ENCODE peak calls at places on chromosomes 16 and 17, in seven cellular contexts. D is progenitor cell of endocrine pancreas; Y is B cell; T is tibial nerve; K is stomach; N is activated CD8-positive, alpha-beta T cell treated with anti-CD3 and anti-CD28 coated beads for 36 hours; M is transverse colon. E is an unnamed sample.

GRCh38 chr16:29975811-29976511 is 2.3 kb downstream of the TAOK2 start:
- DNase-seq in D (no peak), Y (no peak), T (no peak), K (no peak), N (peak; percentile 14), M (no peak), E (no peak)

GRCh38 chr17:39709319-39709997 is 9.6 kb downstream of the ERBB2 start:
- DNase-seq in D (no peak), Y (no peak), T (no peak), K (no peak), N (no peak), M (no peak), E (no peak)

GRCh38 chr16:52578829-52579193 is 31.9 kb upstream of the TOX3 start:
- DNase-seq in D (no peak), Y (no peak), T (no peak), K (no peak), N (no peak), M (no peak), E (no peak)

GRCh38 chr16:87131996-87132345 is 185.2 kb downstream of the C16orf95 start:
- DNase-seq in D (no peak), Y (no peak), T (no peak), K (no peak), N (no peak), M (no peak), E (no peak)

GRCh38 chr17:76081295-76082210 is 2.6 kb downstream of the ZACN start:
- DNase-seq in D (no peak), Y (no peak), T (no peak), K (no peak), N (no peak), M (no peak), E (no peak)

GRCh38 chr17:9162275-9162985 is 141.1 kb downstream of the NTN1 start:
- DNase-seq in D (no peak), Y (no peak), T (peak; percentile 20), K (no peak), N (no peak), M (no peak), E (no peak)

GRCh38 chr16:72124761-72125634 is 31.4 kb downstream of the DHX38 start:
- DNase-seq in D (peak; percentile 58), Y (peak; percentile 78), T (no peak), K (peak; percentile 68), N (peak; percentile 73), M (peak; percentile 80), E (peak; percentile 84)

GRCh38 chr17:27466376-27466747 is 10.1 kb downstream of the KSR1 start:
- DNase-seq in D (no peak), Y (no peak), T (no peak), K (no peak), N (no peak), M (no peak), E (no peak)

GRCh38 chr17:57925361-57925990 is 29.7 kb downstream of the CUEDC1 start:
- DNase-seq in D (no peak), Y (no peak), T (no peak), K (no peak), N (no peak), M (no peak), E (no peak)

GRCh38 chr17:7004398-7005253 is 7.8 kb upstream of the RNASEK start:
- DNase-seq in D (no peak), Y (peak; percentile 78), T (no peak), K (no peak), N (peak; percentile 52), M (no peak), E (peak; percentile 45)

GRCh38 chr17:80461527-80462166 is 14.8 kb downstream of the NPTX1 start:
- DNase-seq in D (no peak), Y (no peak), T (no peak), K (no peak), N (no peak), M (no peak), E (no peak)

GRCh38 chr17:12403881-12404398 is 261.8 kb upstream of the MYOCD start:
- DNase-seq in D (no peak), Y (no peak), T (no peak), K (no peak), N (no peak), M (no peak), E (no peak)

GRCh38 chr17:47896672-47897490 is 845 bp downstream of the SP2 start:
- DNase-seq in D (no peak), Y (no peak), T (no peak), K (no peak), N (no peak), M (no peak), E (no peak)

GRCh38 chr17:28675485-28675884 is 13.5 kb downstream of the SUPT6H start:
- DNase-seq in D (no peak), Y (no peak), T (no peak), K (no peak), N (no peak), M (no peak), E (no peak)

DNA sequence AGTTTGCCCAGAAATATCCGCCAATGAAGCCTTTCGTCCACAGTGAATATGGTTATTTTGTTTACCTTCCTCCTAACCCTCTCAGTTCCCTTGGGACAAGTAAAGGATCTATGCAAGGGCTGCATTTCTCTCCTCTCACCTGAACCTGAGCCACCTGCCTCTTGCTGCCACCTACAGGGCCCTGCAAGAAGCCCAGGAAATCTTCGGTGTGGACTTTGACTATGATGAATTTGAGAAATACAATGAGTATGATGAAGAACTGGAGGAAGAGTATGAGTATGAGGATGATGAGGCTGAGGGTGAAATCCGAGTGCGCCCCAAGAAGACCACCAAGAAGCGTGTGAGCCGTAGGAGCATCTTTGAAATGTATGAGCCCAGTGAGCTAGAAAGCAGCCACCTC is 14.0 kb downstream of the SUPT6H start:
- DNase-seq in D (no peak), Y (peak; percentile 23), T (no peak), K (no peak), N (peak; percentile 24), M (peak; percentile 27), E (peak; percentile 35)
- TF ChIP-seq CTCF in D (peak; percentile 47), Y (peak; percentile 45), T (peak; percentile 19), K (peak; percentile 24), N (no peak), M (peak; percentile 35), E (no peak)

GRCh38 chr17:56820207-56820606 is 13.5 kb downstream of the C17orf67 start:
- DNase-seq in D (no peak), Y (no peak), T (no peak), K (no peak), N (no peak), M (no peak), E (no peak)

GRCh38 chr17:56821847-56822534 is 11.7 kb downstream of the C17orf67 start:
- DNase-seq in D (no peak), Y (no peak), T (no peak), K (no peak), N (no peak), M (no peak), E (no peak)

GRCh38 chr17:56819030-56819429 is 14.7 kb downstream of the C17orf67 start:
- DNase-seq in D (no peak), Y (no peak), T (no peak), K (no peak), N (no peak), M (no peak), E (no peak)

GRCh38 chr17:56817066-56817465 is 16.7 kb downstream of the C17orf67 start:
- DNase-seq in D (no peak), Y (no peak), T (no peak), K (no peak), N (no peak), M (no peak), E (no peak)

DNA sequence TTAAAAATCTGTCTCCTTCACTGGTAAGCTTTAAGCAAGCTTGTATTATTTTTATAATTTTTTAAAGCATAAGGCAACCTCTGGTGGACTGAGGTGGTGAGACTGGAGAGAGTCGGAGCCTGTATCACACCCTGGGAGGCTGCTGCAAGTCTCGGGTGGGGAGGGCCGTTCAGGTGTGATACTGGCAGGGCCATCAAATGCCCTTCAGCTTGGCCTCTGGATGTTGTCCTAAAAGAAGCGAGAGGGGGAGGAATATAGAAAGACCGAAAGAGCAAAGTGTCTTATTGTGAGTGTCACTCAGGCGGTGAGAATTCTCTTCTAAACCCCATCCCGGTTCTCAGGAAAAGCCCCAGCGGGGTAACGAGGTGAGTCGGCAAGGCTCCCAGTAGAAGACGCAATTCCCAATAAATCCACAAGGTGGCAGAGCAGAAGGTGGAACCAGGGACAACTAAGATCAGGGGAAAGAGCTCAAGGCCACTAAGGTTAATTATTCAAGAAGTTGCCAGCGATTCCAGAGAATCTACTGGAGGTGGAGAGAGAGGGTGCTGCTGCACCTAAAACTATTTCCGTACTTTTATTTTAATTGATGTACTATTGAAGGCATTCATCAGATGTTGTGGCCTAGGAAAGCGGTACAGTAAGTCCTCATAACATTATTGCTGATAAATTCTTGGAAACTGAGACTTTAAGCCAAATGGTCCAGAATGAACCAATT is 14.1 kb downstream of the C17orf67 start:
- DNase-seq in D (peak; percentile 72), Y (peak; percentile 80), T (peak; percentile 42), K (peak; percentile 76), N (peak; percentile 83), M (peak; percentile 82), E (peak; percentile 74)
- TF ChIP-seq CTCF in D (peak; percentile 89), Y (peak; percentile 87), T (peak; percentile 76), K (peak; percentile 83), N (peak; percentile 93), M (peak; percentile 89), E (peak; percentile 63)

GRCh38 chr16:67030221-67030962 is 1.4 kb downstream of the CBFB start:
- DNase-seq in D (no peak), Y (no peak), T (no peak), K (no peak), N (no peak), M (no peak), E (no peak)

GRCh38 chr16:67027046-67027445 is 1.9 kb upstream of the CBFB start:
- DNase-seq in D (no peak), Y (no peak), T (no peak), K (no peak), N (no peak), M (no peak), E (no peak)

GRCh38 chr16:67029249-67030096 is 524 bp downstream of the CBFB start:
- DNase-seq in D (peak; percentile 42), Y (peak; percentile 72), T (peak; percentile 40), K (peak; percentile 66), N (peak; percentile 66), M (peak; percentile 69), E (peak; percentile 48)

GRCh38 chr16:67028167-67028554 is 788 bp upstream of the CBFB start:
- DNase-seq in D (no peak), Y (no peak), T (no peak), K (no peak), N (no peak), M (no peak), E (no peak)

DNA sequence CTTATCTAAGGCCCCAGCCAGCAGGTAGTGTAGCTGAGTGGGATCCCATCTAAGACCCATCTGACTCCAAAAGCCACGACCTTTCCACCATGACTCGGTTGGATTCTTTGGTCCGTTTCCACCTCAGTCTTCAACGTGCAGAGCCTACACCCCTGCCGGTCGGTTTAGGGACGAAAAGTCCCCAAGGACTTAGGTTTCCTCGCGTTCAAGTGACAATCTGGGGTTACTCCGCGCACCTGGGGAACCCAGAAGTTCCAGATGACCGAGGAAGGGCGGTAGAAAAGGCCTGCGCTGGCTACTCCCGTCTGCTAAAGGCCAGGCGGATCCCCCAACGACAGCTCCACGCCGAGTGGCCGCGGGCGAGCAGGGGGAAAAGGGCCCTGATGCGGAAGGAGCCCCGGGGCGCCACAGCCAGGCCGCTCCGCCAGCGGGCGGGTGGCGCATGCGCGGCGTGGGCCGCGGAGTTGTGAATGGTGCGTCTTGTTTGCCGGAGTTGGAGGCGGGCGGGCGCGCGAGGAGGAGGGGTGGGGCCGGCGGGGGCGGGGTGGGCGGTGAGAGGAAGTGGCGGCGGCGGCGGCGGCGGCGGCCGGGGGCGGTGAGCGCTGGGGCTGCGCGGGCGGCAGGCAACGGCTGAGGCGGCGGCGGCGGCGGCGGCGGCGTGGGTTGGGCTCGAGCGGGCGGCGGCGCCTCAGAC is at the start of gene CBFB:
- DNase-seq in D (peak; percentile 88), Y (peak; percentile 98), T (peak; percentile 83), K (peak; percentile 93), N (peak; percentile 92), M (peak; percentile 93), E (peak; percentile 97)
- TF ChIP-seq CTCF in D (peak; percentile 46), Y (peak; percentile 21), T (no peak), K (no peak), N (peak; percentile 27), M (no peak), E (peak; percentile 15)

GRCh38 chr16:67761924-67762323 is 42.8 kb upstream of the GFOD2 start:
- DNase-seq in D (no peak), Y (no peak), T (no peak), K (no peak), N (no peak), M (no peak), E (no peak)
- TF ChIP-seq CTCF in D (no peak), Y (no peak), T (no peak), K (no peak), N (no peak), M (no peak), E (no peak)